ENCODE peak calls at places on chromosomes 12 and 14, in five cellular contexts. One of them, this sample, is unnamed.

GRCh38 chr12:100295764-100296555 is 29.0 kb downstream of the SCYL2 start:
- ATAC-seq in body of pancreas: no peak
- ATAC-seq in HepG2: no peak
- ATAC-seq in A549: no peak
- ATAC-seq in right lobe of liver: no peak
- ATAC-seq in this sample: no peak

GRCh38 chr14:50067723-50068495 is 48.5 kb downstream of the VCPKMT start:
- ATAC-seq in right lobe of liver: peak
- ATAC-seq in A549: peak
- ATAC-seq in HepG2: peak
- ATAC-seq in body of pancreas: peak
- ATAC-seq in this sample: no peak

GRCh38 chr12:72271741-72272661 is at the start of gene TRHDE:
- ATAC-seq in right lobe of liver: peak
- ATAC-seq in HepG2: peak
- ATAC-seq in body of pancreas: peak
- ATAC-seq in A549: peak
- ATAC-seq in this sample: peak

GRCh38 chr14:93987815-93988476 is 9.2 kb upstream of the CCDC197 start:
- ATAC-seq in A549: no peak
- ATAC-seq in body of pancreas: no peak
- ATAC-seq in right lobe of liver: no peak
- ATAC-seq in HepG2: no peak
- ATAC-seq in this sample: no peak

GRCh38 chr12:71242511-71242910 is 84.7 kb upstream of the TSPAN8 start:
- ATAC-seq in right lobe of liver: no peak
- ATAC-seq in A549: no peak
- ATAC-seq in HepG2: no peak
- ATAC-seq in body of pancreas: no peak
- ATAC-seq in this sample: no peak

GRCh38 chr14:30921788-30922187 is 47.4 kb downstream of the COCH start:
- ATAC-seq in body of pancreas: no peak
- ATAC-seq in HepG2: peak
- ATAC-seq in right lobe of liver: no peak
- ATAC-seq in A549: no peak
- ATAC-seq in this sample: no peak

GRCh38 chr12:22562187-22563028 is 18.1 kb upstream of the C2CD5 start:
- ATAC-seq in right lobe of liver: no peak
- ATAC-seq in body of pancreas: peak
- ATAC-seq in A549: no peak
- ATAC-seq in HepG2: no peak
- ATAC-seq in this sample: no peak

GRCh38 chr12:59452746-59453145 is 143.1 kb upstream of the SLC16A7 start:
- ATAC-seq in body of pancreas: no peak
- ATAC-seq in A549: no peak
- ATAC-seq in right lobe of liver: no peak
- ATAC-seq in HepG2: no peak
- ATAC-seq in this sample: no peak

GRCh38 chr12:79124385-79124784 is 259.8 kb downstream of the SYT1 start:
- ATAC-seq in HepG2: no peak
- ATAC-seq in body of pancreas: no peak
- ATAC-seq in A549: no peak
- ATAC-seq in right lobe of liver: no peak
- ATAC-seq in this sample: no peak

GRCh38 chr12:19833775-19834501 is 394.6 kb downstream of the AEBP2 start:
- ATAC-seq in right lobe of liver: no peak
- ATAC-seq in HepG2: no peak
- ATAC-seq in A549: no peak
- ATAC-seq in body of pancreas: no peak
- ATAC-seq in this sample: no peak

GRCh38 chr12:88955541-88955940 is 375.3 kb upstream of the KITLG start:
- ATAC-seq in HepG2: no peak
- ATAC-seq in A549: no peak
- ATAC-seq in body of pancreas: no peak
- ATAC-seq in right lobe of liver: no peak
- ATAC-seq in this sample: no peak

GRCh38 chr14:42353315-42353714 is 746.6 kb downstream of the LRFN5 start:
- ATAC-seq in right lobe of liver: no peak
- ATAC-seq in HepG2: no peak
- ATAC-seq in A549: no peak
- ATAC-seq in body of pancreas: no peak
- ATAC-seq in this sample: no peak

GRCh38 chr14:103653802-103654201 is 24.8 kb downstream of the KLC1 start:
- ATAC-seq in right lobe of liver: no peak
- ATAC-seq in HepG2: no peak
- ATAC-seq in body of pancreas: no peak
- ATAC-seq in A549: no peak
- ATAC-seq in this sample: no peak

GRCh38 chr12:3771853-3772252 is 18.9 kb upstream of the CRACR2A start:
- ATAC-seq in HepG2: no peak
- ATAC-seq in body of pancreas: no peak
- ATAC-seq in A549: no peak
- ATAC-seq in right lobe of liver: peak
- ATAC-seq in this sample: no peak

GRCh38 chr12:14774074-14774943 is 29.0 kb downstream of the WBP11 start:
- ATAC-seq in right lobe of liver: peak
- ATAC-seq in body of pancreas: peak
- ATAC-seq in A549: peak
- ATAC-seq in HepG2: peak
- ATAC-seq in this sample: peak
- TF ChIP-seq POLR2A in right lobe of liver: peak
- TF ChIP-seq POLR2A in body of pancreas: peak
- TF ChIP-seq POLR2A in A549: peak
- TF ChIP-seq POLR2A in HepG2: peak
- TF ChIP-seq POLR2A in this sample: peak

GRCh38 chr12:124904306-124905098 is 9.9 kb downstream of the UBC start:
- ATAC-seq in right lobe of liver: peak
- ATAC-seq in body of pancreas: peak
- ATAC-seq in HepG2: peak
- ATAC-seq in A549: peak
- ATAC-seq in this sample: peak
- TF ChIP-seq POLR2A in right lobe of liver: peak
- TF ChIP-seq POLR2A in body of pancreas: no peak
- TF ChIP-seq POLR2A in HepG2: peak
- TF ChIP-seq POLR2A in A549: no peak
- TF ChIP-seq POLR2A in this sample: no peak

DNA sequence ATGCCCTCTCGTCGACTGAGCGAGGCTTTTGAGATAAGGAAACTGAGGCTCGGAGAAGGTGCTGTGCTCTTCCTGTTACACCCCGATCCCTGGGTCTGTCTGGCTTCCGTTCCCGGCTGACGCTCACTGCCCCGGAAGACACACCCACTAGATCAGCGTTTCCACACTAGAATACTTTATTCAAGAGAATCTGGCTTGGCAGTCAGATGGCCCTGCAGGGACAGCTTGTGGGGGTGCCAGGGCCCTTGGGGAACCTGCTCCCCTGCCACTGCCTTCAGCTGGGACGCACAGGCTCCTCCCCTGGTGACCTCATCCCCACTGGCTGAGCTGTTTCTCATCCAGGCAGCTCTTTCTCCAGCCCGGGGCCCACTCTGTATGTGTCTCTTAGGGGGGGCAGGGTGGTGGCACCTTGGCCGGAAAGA is 13.7 kb downstream of the PGF start:
- ATAC-seq in body of pancreas: no peak
- ATAC-seq in A549: no peak
- ATAC-seq in right lobe of liver: peak
- ATAC-seq in HepG2: no peak
- ATAC-seq in this sample: peak
- TF ChIP-seq POLR2A in body of pancreas: no peak
- TF ChIP-seq POLR2A in A549: no peak
- TF ChIP-seq POLR2A in right lobe of liver: no peak
- TF ChIP-seq POLR2A in HepG2: no peak
- TF ChIP-seq POLR2A in this sample: no peak

GRCh38 chr14:102086346-102086971 is 385 bp downstream of the HSP90AA1 start:
- ATAC-seq in body of pancreas: peak
- ATAC-seq in HepG2: peak
- ATAC-seq in A549: peak
- ATAC-seq in right lobe of liver: peak
- ATAC-seq in this sample: peak
- TF ChIP-seq POLR2A in body of pancreas: no peak
- TF ChIP-seq POLR2A in HepG2: no peak
- TF ChIP-seq POLR2A in A549: no peak
- TF ChIP-seq POLR2A in right lobe of liver: no peak
- TF ChIP-seq POLR2A in this sample: no peak

GRCh38 chr12:57086951-57087688 is 1.8 kb upstream of the NAB2 start:
- ATAC-seq in right lobe of liver: peak
- ATAC-seq in HepG2: peak
- ATAC-seq in body of pancreas: peak
- ATAC-seq in A549: peak
- ATAC-seq in this sample: peak
- TF ChIP-seq POLR2A in right lobe of liver: peak
- TF ChIP-seq POLR2A in HepG2: no peak
- TF ChIP-seq POLR2A in body of pancreas: no peak
- TF ChIP-seq POLR2A in A549: peak
- TF ChIP-seq POLR2A in this sample: peak

GRCh38 chr14:105439710-105440553 is 20.3 kb downstream of the MTA1 start:
- ATAC-seq in A549: peak
- ATAC-seq in HepG2: peak
- ATAC-seq in right lobe of liver: peak
- ATAC-seq in body of pancreas: no peak
- ATAC-seq in this sample: no peak
- TF ChIP-seq POLR2A in A549: no peak
- TF ChIP-seq POLR2A in HepG2: no peak
- TF ChIP-seq POLR2A in right lobe of liver: no peak
- TF ChIP-seq POLR2A in body of pancreas: no peak
- TF ChIP-seq POLR2A in this sample: no peak

This sample was measured in gastroesophageal sphincter.